ENCODE peak calls at places on chromosomes 12 and 14, in five cellular contexts. C, N, T, O and F are unnamed samples.

GRCh38 chr12:39975374-39975918 is 130.4 kb downstream of the SLC2A13 start:
- DNase-seq in T (no peak), N (peak), O (no peak), C (no peak), F (no peak)

GRCh38 chr12:8629486-8630033 is 16.9 kb upstream of the AICDA start:
- DNase-seq in T (no peak), C (no peak), O (no peak), N (no peak), F (no peak)

GRCh38 chr12:38720661-38721060 is 184.7 kb downstream of the CPNE8 start:
- DNase-seq in T (no peak), N (no peak), C (no peak), O (no peak), F (no peak)

GRCh38 chr12:96194901-96195844 is 998 bp downstream of the ELK3 start:
- DNase-seq in C (no peak), O (peak), N (peak), T (peak), F (peak)

GRCh38 chr14:90599748-90600507 is 203.1 kb downstream of the CALM1 start:
- DNase-seq in O (no peak), T (no peak), N (peak), C (no peak), F (no peak)

GRCh38 chr12:121787063-121787774 is 6.3 kb downstream of the RHOF start:
- DNase-seq in T (peak), N (no peak), C (no peak), O (peak), F (no peak)

GRCh38 chr12:119230804-119231203 is 52.1 kb downstream of the HSPB8 start:
- DNase-seq in T (no peak), C (no peak), O (no peak), N (no peak), F (no peak)

GRCh38 chr12:50220357-50221061 is 53.3 kb upstream of the CERS5 start:
- DNase-seq in N (peak), O (no peak), T (no peak), C (no peak), F (no peak)

GRCh38 chr12:55724226-55724939 is 4.2 kb downstream of the RDH5 start:
- DNase-seq in C (no peak), O (peak), N (peak), T (peak), F (no peak)

GRCh38 chr14:85250369-85250768 is 279.6 kb upstream of the FLRT2 start:
- DNase-seq in N (no peak), C (no peak), T (no peak), O (no peak), F (no peak)

GRCh38 chr14:56125772-56126411 is 7.7 kb downstream of the PELI2 start:
- DNase-seq in O (no peak), N (no peak), T (no peak), C (no peak), F (no peak)

GRCh38 chr12:57175428-57176138 is 28.2 kb upstream of the LRP1-AS start:
- DNase-seq in C (peak), O (peak), T (peak), N (peak), F (peak)

GRCh38 chr12:112973712-112974305 is 4.5 kb upstream of the OAS2 start:
- DNase-seq in N (no peak), C (no peak), O (no peak), T (no peak), F (no peak)

GRCh38 chr12:6313326-6313940 is 3.0 kb downstream of the PLEKHG6 start:
- DNase-seq in T (no peak), N (no peak), C (no peak), O (no peak), F (no peak)

GRCh38 chr12:77070382-77071294 is 5.3 kb upstream of the E2F7 start:
- DNase-seq in N (no peak), T (no peak), C (no peak), O (no peak), F (no peak)

GRCh38 chr12:100215209-100215608 is 14.6 kb downstream of the ACTR6 start:
- DNase-seq in C (no peak), T (no peak), N (no peak), O (no peak), F (no peak)

GRCh38 chr12:62215506-62215905 is 44.7 kb upstream of the USP15 start:
- DNase-seq in C (no peak), T (no peak), O (no peak), N (no peak), F (no peak)

GRCh38 chr12:20189767-20190166 is 178.6 kb upstream of the PDE3A start:
- DNase-seq in O (no peak), C (no peak), T (no peak), N (no peak), F (no peak)

GRCh38 chr12:122834921-122835692 is at the start of gene HIP1R:
- DNase-seq in C (no peak), O (no peak), N (peak), T (peak), F (no peak)

GRCh38 chr12:123492290-123492689 is 34.4 kb downstream of the SNRNP35 start:
- DNase-seq in N (no peak), O (no peak), T (no peak), C (no peak), F (no peak)

GRCh38 chr14:59133709-59134108 is 54.8 kb upstream of the DAAM1 start:
- DNase-seq in C (no peak), T (no peak), N (no peak), O (no peak), F (no peak)

GRCh38 chr14:91350813-91351507 is 66.7 kb downstream of the CCDC88C start:
- DNase-seq in C (no peak), O (no peak), T (peak), N (no peak), F (no peak)

GRCh38 chr12:121799842-121800693 is 3.7 kb upstream of the SETD1B start:
- DNase-seq in N (peak), O (peak), T (peak), C (no peak), F (peak)

GRCh38 chr12:50569876-50570275 is 65.1 kb downstream of the DIP2B start:
- DNase-seq in C (no peak), N (no peak), T (no peak), O (no peak), F (no peak)

GRCh38 chr14:26549571-26549970 is 48.3 kb downstream of the NOVA1 start:
- DNase-seq in T (no peak), C (no peak), O (no peak), N (no peak), F (no peak)

GRCh38 chr12:45974883-45975282 is 15.5 kb downstream of the SCAF11 start:
- DNase-seq in T (no peak), O (no peak), C (no peak), N (no peak), F (no peak)

GRCh38 chr14:105489607-105490317 is 1.3 kb upstream of the TEDC1 start:
- DNase-seq in T (peak), N (peak), O (peak), C (no peak), F (peak)

GRCh38 chr12:7169951-7170350 is 19.5 kb upstream of the PEX5 start:
- DNase-seq in O (no peak), N (no peak), T (no peak), C (no peak), F (no peak)

GRCh38 chr12:67173258-67173657 is 95.9 kb upstream of the CAND1 start:
- DNase-seq in C (no peak), T (no peak), N (no peak), O (no peak), F (no peak)

GRCh38 chr12:2785017-2785416 is 9.8 kb upstream of the FKBP4 start:
- DNase-seq in C (no peak), N (no peak), O (no peak), T (no peak), F (no peak)

GRCh38 chr12:65106948-65107347 is 14.2 kb downstream of the WIF1 start:
- DNase-seq in N (peak), T (no peak), C (no peak), O (no peak), F (no peak)

GRCh38 chr14:36509056-36509917 is 10.7 kb downstream of the NKX2-1 start:
- DNase-seq in N (no peak), T (no peak), C (no peak), O (no peak), F (no peak)

GRCh38 chr12:28974166-28974565 is 174.9 kb upstream of the FAR2 start:
- DNase-seq in C (no peak), N (peak), T (no peak), O (no peak), F (no peak)

GRCh38 chr14:51422704-51423103 is 182.7 kb downstream of the TMX1 start:
- DNase-seq in N (no peak), C (no peak), T (no peak), O (no peak), F (no peak)

GRCh38 chr12:108753969-108754368 is 22.7 kb upstream of the CORO1C start:
- DNase-seq in T (no peak), N (no peak), C (no peak), O (no peak), F (no peak)

GRCh38 chr12:58919271-58920101 is 818 bp downstream of the LRIG3 start:
- DNase-seq in N (peak), T (no peak), O (peak), C (no peak), F (no peak)

GRCh38 chr12:117674313-117674712 is 294.5 kb downstream of the KSR2 start:
- DNase-seq in N (no peak), T (no peak), C (no peak), O (no peak), F (no peak)

GRCh38 chr12:46722737-46723136 is 103.1 kb downstream of the SLC38A4 start:
- DNase-seq in C (no peak), O (no peak), N (peak), T (no peak), F (no peak)

GRCh38 chr14:100369019-100369418 is 45.9 kb downstream of the SLC25A47 start:
- DNase-seq in O (no peak), N (no peak), T (no peak), C (no peak), F (no peak)
- H3K27ac ChIP-seq in O (no peak), N (no peak), T (no peak), C (no peak), F (no peak)

GRCh38 chr14:72448212-72448611 is 445.7 kb downstream of the DPF3 start:
- DNase-seq in O (no peak), N (no peak), T (no peak), C (no peak), F (no peak)

GRCh38 chr14:72454388-72454787 is 439.5 kb downstream of the DPF3 start:
- DNase-seq in C (no peak), T (no peak), N (no peak), O (no peak), F (no peak)

GRCh38 chr14:72450473-72451044 is 443.3 kb downstream of the DPF3 start:
- DNase-seq in O (no peak), T (no peak), N (no peak), C (no peak), F (no peak)

GRCh38 chr14:72451081-72451972 is 442.6 kb downstream of the DPF3 start:
- DNase-seq in T (peak), C (no peak), N (peak), O (no peak), F (no peak)
- H3K4me3 ChIP-seq in T (no peak), C (no peak), N (no peak), O (no peak), F (no peak)

DNA sequence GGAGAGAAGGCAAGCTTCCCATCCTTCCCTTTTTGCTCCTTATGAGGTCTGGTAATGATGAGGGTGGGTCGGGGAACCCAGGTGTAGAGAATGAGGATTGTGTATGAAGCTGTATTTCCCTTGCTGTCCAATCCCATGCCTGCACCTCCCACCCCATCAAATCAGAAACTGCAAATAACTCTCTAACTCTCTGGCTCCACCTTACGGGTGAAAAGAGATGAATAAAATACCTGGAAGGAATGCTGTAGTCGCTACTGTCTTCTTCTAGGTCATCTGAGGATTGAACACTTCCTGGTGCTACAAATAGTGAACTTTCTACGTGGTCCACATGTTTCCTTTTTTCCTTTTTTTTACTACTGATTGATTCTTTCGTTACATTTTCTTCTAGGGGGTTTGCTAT is 38.9 kb upstream of the DICER1 start:
- DNase-seq in O (no peak), C (no peak), T (no peak), N (no peak), F (no peak)
- TF ChIP-seq CTCF in O (no peak), C (peak), T (peak), N (no peak), F (peak)

GRCh38 chr14:31944256-31945073 is 132.6 kb upstream of the ARHGAP5 start:
- DNase-seq in N (no peak), C (no peak), T (peak), O (no peak), F (no peak)

GRCh38 chr14:31943861-31944255 is 133.2 kb upstream of the ARHGAP5 start:
- DNase-seq in C (no peak), O (no peak), T (no peak), N (no peak), F (no peak)

GRCh38 chr14:31941487-31941886 is 135.6 kb upstream of the ARHGAP5 start:
- DNase-seq in T (no peak), C (no peak), O (no peak), N (no peak), F (no peak)

GRCh38 chr14:31943217-31943616 is 133.9 kb upstream of the ARHGAP5 start:
- DNase-seq in N (no peak), O (no peak), T (no peak), C (no peak), F (no peak)

GRCh38 chr14:31942216-31942841 is 134.8 kb upstream of the ARHGAP5 start:
- DNase-seq in O (no peak), C (no peak), N (no peak), T (no peak), F (no peak)
- H3K27ac ChIP-seq in O (no peak), C (no peak), N (no peak), T (no peak), F (no peak)

DNA sequence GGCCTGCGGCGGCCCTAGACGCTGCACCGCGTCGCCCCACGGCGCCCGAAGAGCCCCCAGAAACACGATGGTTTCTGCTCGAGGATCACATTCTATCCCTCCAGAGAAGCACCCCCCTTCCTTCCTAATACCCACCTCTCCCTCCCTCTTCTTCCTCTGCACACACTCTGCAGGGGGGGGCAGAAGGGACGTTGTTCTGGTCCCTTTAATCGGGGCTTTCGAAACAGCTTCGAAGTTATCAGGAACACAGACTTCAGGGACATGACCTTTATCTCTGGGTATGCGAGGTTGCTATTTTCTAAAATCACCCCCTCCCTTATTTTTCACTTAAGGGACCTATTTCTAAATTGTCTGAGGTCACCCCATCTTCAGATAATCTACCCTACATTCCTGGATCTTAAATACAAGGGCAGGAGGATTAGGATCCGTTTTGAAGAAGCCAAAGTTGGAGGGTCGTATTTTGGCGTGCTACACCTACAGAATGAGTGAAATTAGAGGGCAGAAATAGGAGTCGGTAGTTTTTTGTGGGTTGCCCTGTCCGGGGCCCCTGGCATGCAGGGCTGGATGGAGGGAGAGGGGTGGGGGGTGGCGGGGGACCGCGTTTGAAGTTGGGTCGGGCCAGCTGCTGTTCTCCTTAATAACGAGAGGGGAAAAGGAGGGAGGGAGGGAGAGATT is 449 bp upstream of the CCND2 start:
- DNase-seq in N (no peak), C (no peak), O (no peak), T (peak), F (no peak)
- H3K4me3 ChIP-seq in N (peak), C (peak), O (no peak), T (peak), F (no peak)

DNA sequence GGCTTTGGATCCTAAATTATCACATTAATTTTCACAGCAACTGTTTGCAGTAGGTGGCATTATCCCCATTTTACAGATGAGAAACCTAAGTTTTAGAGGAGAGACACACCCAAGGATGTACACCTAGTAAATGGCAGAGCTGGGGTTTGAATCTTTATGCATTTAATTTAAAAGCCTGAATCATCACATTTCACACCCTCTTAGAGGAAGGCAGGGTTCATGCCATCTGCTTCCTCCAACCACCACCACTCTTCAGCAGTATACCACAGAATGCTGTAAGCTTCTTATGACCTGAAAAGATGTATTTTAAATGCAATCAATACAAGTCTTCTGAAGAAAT is 90.3 kb downstream of the CRADD start:
- DNase-seq in C (no peak), T (no peak), N (no peak), O (no peak), F (no peak)
- TF ChIP-seq CTCF in C (peak), T (no peak), N (no peak), O (no peak), F (no peak)

GRCh38 chr14:77359626-77360025 is 17.3 kb downstream of the TMED8 start:
- DNase-seq in C (no peak), O (no peak), T (no peak), N (no peak), F (no peak)

GRCh38 chr14:77369280-77369679 is 7.6 kb downstream of the TMED8 start:
- DNase-seq in O (no peak), N (no peak), C (no peak), T (no peak), F (no peak)

GRCh38 chr14:77364146-77364545 is 12.7 kb downstream of the TMED8 start:
- DNase-seq in T (no peak), O (no peak), N (no peak), C (no peak), F (no peak)
- H3K27ac ChIP-seq in T (no peak), O (no peak), N (no peak), C (no peak), F (no peak)

GRCh38 chr14:87052646-87053225 is 940.2 kb downstream of the GALC start:
- DNase-seq in T (no peak), O (no peak), N (no peak), C (no peak), F (no peak)

GRCh38 chr14:87059060-87059827 is 933.7 kb downstream of the GALC start:
- DNase-seq in N (no peak), C (no peak), O (no peak), T (no peak), F (no peak)

GRCh38 chr14:87049886-87050820 is 942.8 kb downstream of the GALC start:
- DNase-seq in O (no peak), C (peak), T (no peak), N (peak), F (peak)

GRCh38 chr14:87055007-87055406 is 938.0 kb downstream of the GALC start:
- DNase-seq in O (no peak), C (no peak), T (no peak), N (no peak), F (no peak)
- H3K4me3 ChIP-seq in O (no peak), C (no peak), T (no peak), N (no peak), F (no peak)

DNA sequence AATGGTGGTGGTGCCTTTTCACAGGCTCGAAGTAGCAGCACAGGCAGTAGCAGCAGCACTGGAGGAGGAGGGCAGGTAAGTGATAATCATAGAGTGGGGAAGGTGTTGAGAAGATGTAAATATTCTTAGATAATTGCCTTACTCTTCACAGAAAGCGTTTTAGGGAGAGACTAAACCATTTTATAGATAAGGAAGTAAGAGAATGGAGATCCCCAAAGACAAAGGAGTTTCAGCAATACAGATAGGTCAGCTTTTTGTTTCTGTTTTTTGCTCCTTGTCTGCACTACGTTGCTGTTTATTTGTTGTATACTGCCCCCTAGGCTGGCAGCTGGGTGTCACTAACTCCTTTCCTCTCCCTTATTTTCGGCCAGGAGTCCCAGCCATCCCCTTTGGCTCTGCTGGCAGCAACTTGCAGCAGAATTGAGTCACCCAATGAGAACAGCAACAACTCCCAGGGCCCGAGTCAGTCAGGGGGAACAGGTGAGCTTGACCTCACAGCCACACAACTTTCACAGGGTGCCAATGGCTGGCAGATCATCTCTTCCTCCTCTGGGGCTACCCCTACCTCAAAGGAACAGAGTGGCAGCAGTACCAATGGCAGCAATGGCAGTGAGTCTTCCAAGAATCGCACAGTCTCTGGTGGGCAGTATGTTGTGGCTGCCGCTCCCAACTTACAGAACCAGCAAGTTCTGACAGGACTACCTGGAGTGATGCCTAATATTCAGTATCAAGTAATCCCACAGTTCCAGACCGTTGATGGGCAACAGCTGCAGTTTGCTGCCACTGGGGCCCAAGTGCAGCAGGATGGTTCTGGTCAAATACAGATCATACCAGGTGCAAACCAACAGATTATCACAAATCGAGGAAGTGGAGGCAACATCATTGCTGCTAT is 2.0 kb downstream of the SP1 start:
- DNase-seq in O (no peak), C (peak), N (peak), T (peak), F (no peak)
- TF ChIP-seq CTCF in O (peak), C (peak), N (peak), T (peak), F (peak)

GRCh38 chr12:22437031-22437806 is 102.7 kb upstream of the ST8SIA1 start:
- DNase-seq in N (no peak), O (no peak), T (no peak), C (peak), F (no peak)
- H3K27ac ChIP-seq in N (no peak), O (no peak), T (no peak), C (peak), F (no peak)